ENCODE peak calls at places on chromosomes 6 and 20, in eight cellular contexts. A is RWPE2; Y is dorsolateral prefrontal cortex; P is fibroblast of lung; X is GM23338; W is stomach; U is CD8-positive, alpha-beta T cell; D is left ventricle myocardium inferior. T is an unnamed sample.

GRCh38 chr6:40947876-40948514 is 91.0 kb downstream of the UNC5CL start:
- DNase-seq in A (no peak), Y (no peak), P (peak; percentile 84), X (peak; percentile 56), W (no peak), U (no peak), D (no peak), T (no peak)

GRCh38 chr20:49245921-49246740 is 26.9 kb downstream of the DDX27 start:
- DNase-seq in A (no peak), Y (peak; percentile 26), P (peak; percentile 47), X (peak; percentile 71), W (no peak), U (no peak), D (peak; percentile 23), T (no peak)

GRCh38 chr20:22160254-22160653 is 424.1 kb downstream of the FOXA2 start:
- DNase-seq in A (no peak), Y (no peak), P (no peak), X (no peak), W (no peak), U (no peak), D (no peak), T (no peak)

GRCh38 chr6:35468980-35469710 is 944 bp downstream of the RPL10A start:
- DNase-seq in A (no peak), Y (peak; percentile 26), P (no peak), X (no peak), W (no peak), U (no peak), D (no peak), T (no peak)

GRCh38 chr6:89763550-89763949 is 56.0 kb downstream of the MDN1 start:
- DNase-seq in A (no peak), Y (no peak), P (peak; percentile 57), X (no peak), W (no peak), U (no peak), D (no peak), T (no peak)

GRCh38 chr20:48096957-48097890 is 311.9 kb upstream of the SULF2 start:
- DNase-seq in A (peak; percentile 75), Y (no peak), P (no peak), X (no peak), W (no peak), U (no peak), D (no peak), T (peak; percentile 20)

GRCh38 chr6:137307163-137307851 is 88.1 kb upstream of the IFNGR1 start:
- DNase-seq in A (no peak), Y (no peak), P (no peak), X (no peak), W (no peak), U (no peak), D (no peak), T (no peak)

GRCh38 chr6:132357120-132357519 is 44.2 kb downstream of the MOXD1 start:
- DNase-seq in A (no peak), Y (no peak), P (peak; percentile 48), X (no peak), W (no peak), U (no peak), D (no peak), T (no peak)

GRCh38 chr6:52577022-52577777 is at the start of gene TRAM2:
- DNase-seq in A (peak; percentile 75), Y (peak; percentile 78), P (peak; percentile 79), X (peak; percentile 90), W (peak; percentile 89), U (peak; percentile 75), D (peak; percentile 91), T (peak; percentile 86)

GRCh38 chr20:20435453-20435852 is 67.5 kb downstream of the INSM1 start:
- DNase-seq in A (no peak), Y (peak; percentile 34), P (no peak), X (peak; percentile 48), W (no peak), U (no peak), D (no peak), T (no peak)

GRCh38 chr6:43516367-43516696 is 394 bp downstream of the YIPF3 start:
- DNase-seq in A (no peak), Y (no peak), P (no peak), X (no peak), W (no peak), U (no peak), D (no peak), T (no peak)

GRCh38 chr6:113710110-113710509 is 147.0 kb upstream of the MARCKS start:
- DNase-seq in A (no peak), Y (no peak), P (no peak), X (no peak), W (no peak), U (no peak), D (no peak), T (no peak)

GRCh38 chr6:100838011-100838410 is 43.1 kb downstream of the ASCC3 start:
- DNase-seq in A (no peak), Y (no peak), P (no peak), X (no peak), W (no peak), U (no peak), D (no peak), T (no peak)

DNA sequence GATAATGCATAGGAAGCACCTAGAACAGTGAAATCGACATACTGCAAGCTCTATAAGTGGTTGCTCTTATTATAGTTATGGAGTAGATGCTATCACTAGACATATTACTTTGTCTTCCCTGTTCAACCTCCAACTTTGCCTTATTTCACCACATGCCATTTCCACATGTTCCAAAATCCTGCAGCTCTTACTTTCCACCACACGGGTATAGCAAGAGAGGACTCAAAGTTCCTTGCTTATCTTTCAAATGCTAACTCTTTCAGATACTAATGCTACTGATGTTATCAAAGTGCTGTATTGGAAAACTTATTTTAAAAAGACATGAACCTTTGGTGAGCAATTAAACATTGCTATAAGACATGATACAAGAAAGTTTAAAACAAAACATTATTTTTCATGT is 1130.1 kb downstream of the HACE1 start:
- DNase-seq in A (no peak), Y (no peak), P (no peak), X (peak; percentile 32), W (no peak), U (no peak), D (no peak), T (no peak)
- TF ChIP-seq CTCF in A (no peak), Y (no peak), P (no peak), X (no peak), W (no peak), U (no peak), D (no peak), T (no peak)

GRCh38 chr20:63940472-63941266 is 15.5 kb downstream of the UCKL1 start:
- DNase-seq in A (peak; percentile 90), Y (no peak), P (no peak), X (peak; percentile 71), W (no peak), U (no peak), D (peak; percentile 15), T (no peak)

GRCh38 chr20:63942250-63943006 is 13.8 kb downstream of the UCKL1 start:
- DNase-seq in A (peak; percentile 93), Y (no peak), P (peak; percentile 27), X (peak; percentile 96), W (peak; percentile 69), U (no peak), D (peak; percentile 43), T (no peak)

GRCh38 chr20:63943007-63943807 is 13.0 kb downstream of the UCKL1 start:
- DNase-seq in A (peak; percentile 90), Y (no peak), P (no peak), X (no peak), W (no peak), U (no peak), D (no peak), T (peak; percentile 23)

GRCh38 chr20:63940071-63940471 is 16.1 kb downstream of the UCKL1 start:
- DNase-seq in A (peak; percentile 88), Y (no peak), P (no peak), X (peak; percentile 81), W (no peak), U (no peak), D (peak; percentile 14), T (peak; percentile 8)

DNA sequence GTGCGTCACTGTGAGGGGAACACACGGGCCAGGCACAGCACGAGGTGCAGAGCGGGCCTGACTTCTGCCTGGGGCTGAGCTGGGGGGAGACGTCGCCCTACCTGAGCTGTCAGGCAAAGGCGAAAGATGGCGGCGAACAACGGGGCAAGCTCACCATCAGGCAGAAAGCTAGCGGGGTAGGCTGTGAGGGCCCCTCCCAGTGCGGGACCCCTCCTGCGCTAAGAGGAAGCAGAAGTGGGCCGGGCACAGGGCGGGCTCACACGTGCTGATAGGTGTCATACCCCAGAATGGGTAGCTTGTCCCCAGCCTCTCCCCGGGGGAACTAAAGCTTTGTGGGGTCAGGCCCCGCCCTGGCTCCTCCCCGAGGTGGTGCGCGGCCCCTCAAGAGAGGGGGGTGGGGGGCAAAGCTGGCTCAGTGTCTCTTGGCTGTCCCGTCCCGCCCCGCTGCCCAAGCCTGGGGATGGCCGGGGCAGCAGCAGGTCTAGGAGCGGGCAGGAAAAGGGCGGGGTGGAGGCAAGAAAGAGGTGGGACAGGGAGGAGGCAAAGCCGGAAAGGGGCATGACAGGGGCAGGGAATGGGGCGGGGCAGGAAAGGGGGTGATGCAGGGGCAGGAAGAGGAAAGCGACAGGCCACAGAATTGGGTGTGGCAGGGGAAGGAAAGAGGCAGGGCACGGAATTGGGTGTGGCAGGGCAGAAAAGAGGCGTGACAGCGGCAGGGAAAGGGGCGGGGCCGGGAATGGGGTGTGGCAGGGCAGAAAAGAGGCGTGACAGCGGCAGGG is 14.7 kb downstream of the UCKL1 start:
- DNase-seq in A (peak; percentile 100), Y (no peak), P (no peak), X (peak; percentile 98), W (peak; percentile 64), U (peak; percentile 76), D (peak; percentile 61), T (peak; percentile 58)
- H3K27ac ChIP-seq in A (peak overlapping the region; percentile 75), Y (no peak overlapping the region), P (no peak overlapping the region), X (peak overlapping the region; percentile 87), W (peak overlapping the region; percentile 80), U (peak overlapping the region; percentile 10), D (peak overlapping the region; percentile 79), T (peak overlapping the region; percentile 58)

DNA sequence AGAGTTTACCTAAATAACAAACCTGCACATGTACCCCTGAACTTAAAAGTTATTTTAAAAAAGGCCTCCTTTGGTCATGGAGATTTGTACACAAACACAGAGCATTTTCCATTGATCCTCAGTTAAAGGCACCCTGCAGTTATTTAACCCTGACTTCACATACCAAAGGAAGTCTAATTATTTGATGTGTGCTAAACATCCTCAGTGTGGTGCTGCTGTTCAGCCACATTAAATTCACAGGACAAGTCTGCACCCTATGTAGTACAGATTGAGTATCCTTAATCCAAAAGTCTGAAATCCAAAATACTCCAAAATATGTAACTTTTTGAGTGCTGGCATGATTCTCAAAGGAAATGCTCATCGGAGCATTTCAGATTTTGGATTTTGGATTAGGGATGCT is 21.4 kb downstream of the KCNQ5 start:
- DNase-seq in A (no peak), Y (no peak), P (no peak), X (no peak), W (no peak), U (no peak), D (no peak), T (no peak)
- TF ChIP-seq CTCF in A (peak; percentile 25), Y (no peak), P (no peak), X (no peak), W (no peak), U (no peak), D (no peak), T (no peak)

DNA sequence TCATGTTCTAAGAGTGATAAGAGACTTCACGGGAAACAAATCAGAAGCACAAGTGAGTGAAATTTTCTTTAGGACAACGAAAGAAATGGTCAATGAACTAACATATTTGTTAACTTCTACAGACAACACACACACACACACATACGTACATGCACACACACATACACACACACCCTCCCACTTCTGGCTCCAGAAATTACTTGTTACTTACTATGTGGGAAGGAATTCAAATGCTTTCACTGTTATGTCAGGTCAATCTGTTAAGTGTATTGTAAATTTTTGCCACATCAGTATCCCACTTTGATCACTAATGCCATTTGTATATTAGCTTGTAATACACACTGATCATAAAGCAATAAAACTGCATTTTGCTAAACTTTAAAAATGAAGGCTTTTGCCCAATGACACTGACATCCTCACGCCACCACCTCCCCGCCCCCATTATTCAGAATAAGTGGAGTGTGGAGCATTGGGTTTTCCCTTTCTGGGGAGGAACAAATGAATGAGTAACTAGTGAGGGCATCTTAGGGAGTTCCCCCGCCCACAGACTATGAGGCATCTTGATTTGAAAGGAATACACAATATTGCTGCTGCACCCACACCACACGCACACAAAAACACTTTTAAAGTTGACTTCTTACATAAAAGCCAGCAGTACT is 76.2 kb downstream of the ATXN1 start:
- DNase-seq in A (no peak), Y (no peak), P (peak; percentile 90), X (no peak), W (no peak), U (no peak), D (no peak), T (no peak)
- H3K27ac ChIP-seq in A (peak overlapping the region; percentile 83), Y (no peak overlapping the region), P (no peak overlapping the region), X (no peak overlapping the region), W (no peak overlapping the region), U (no peak overlapping the region), D (no peak overlapping the region), T (no peak overlapping the region)